ENCODE peak calls at places on chromosomes 4 and X, in six cellular contexts. C is GM12865, Q is colonic mucosa, J is fibroblast of mammary gland, M is H9, I is nephron progenitor cell. T is an unnamed sample.

GRCh38 chr4:78057600-78058560 is 757 bp downstream of the FRAS1 start:
- DNase-seq in C (peak), Q (peak), I (peak), J (peak), M (no peak), T (peak)

GRCh38 chrX:109760241-109760921 is 27.3 kb upstream of the ACSL4 start:
- DNase-seq in I (peak), M (no peak), Q (no peak), J (peak), C (no peak), T (no peak)

GRCh38 chr4:79584352-79584751 is 176.3 kb upstream of the GK2 start:
- DNase-seq in J (no peak), C (no peak), M (no peak), I (no peak), Q (no peak), T (no peak)

GRCh38 chrX:56233682-56234081 is 1.5 kb downstream of the KLF8 start:
- DNase-seq in J (peak), I (peak), C (peak), M (peak), Q (peak), T (peak)

GRCh38 chrX:47898024-47898423 is 61.3 kb downstream of the ZNF81 start:
- DNase-seq in J (no peak), I (no peak), M (no peak), Q (no peak), C (no peak), T (no peak)

GRCh38 chr4:139014391-139015268 is 951 bp upstream of the NOCT start:
- DNase-seq in Q (peak), M (no peak), J (peak), I (no peak), C (peak), T (peak)

GRCh38 chr4:53592686-53593641 is 1.7 kb upstream of the LNX1 start:
- DNase-seq in I (peak), C (no peak), J (peak), M (peak), Q (peak), T (no peak)

GRCh38 chr4:1028574-1029220 is 17.3 kb downstream of the FGFRL1 start:
- DNase-seq in C (no peak), Q (no peak), M (no peak), I (no peak), J (no peak), T (no peak)

GRCh38 chrX:16251782-16252181 is 84.5 kb downstream of the MAGEB17 start:
- DNase-seq in J (no peak), I (no peak), C (no peak), M (no peak), Q (no peak), T (no peak)

GRCh38 chr4:16034010-16034829 is 49.6 kb downstream of the PROM1 start:
- DNase-seq in M (no peak), C (no peak), Q (no peak), I (no peak), J (no peak), T (no peak)

GRCh38 chr4:46999584-46999983 is 6.2 kb upstream of the GABRA4 start:
- DNase-seq in M (no peak), J (peak), I (no peak), Q (no peak), C (no peak), T (no peak)

GRCh38 chr4:147633113-147633512 is 15.9 kb downstream of the TMEM184C start:
- DNase-seq in Q (no peak), J (peak), M (no peak), C (no peak), I (no peak), T (no peak)

GRCh38 chrX:24149346-24150050 is at the start of gene ZFX:
- DNase-seq in J (peak), C (peak), Q (peak), I (peak), M (peak), T (peak)

GRCh38 chrX:11976663-11977062 is 161.6 kb upstream of the FRMPD4 start:
- DNase-seq in J (no peak), M (no peak), I (no peak), C (no peak), Q (no peak), T (no peak)

DNA sequence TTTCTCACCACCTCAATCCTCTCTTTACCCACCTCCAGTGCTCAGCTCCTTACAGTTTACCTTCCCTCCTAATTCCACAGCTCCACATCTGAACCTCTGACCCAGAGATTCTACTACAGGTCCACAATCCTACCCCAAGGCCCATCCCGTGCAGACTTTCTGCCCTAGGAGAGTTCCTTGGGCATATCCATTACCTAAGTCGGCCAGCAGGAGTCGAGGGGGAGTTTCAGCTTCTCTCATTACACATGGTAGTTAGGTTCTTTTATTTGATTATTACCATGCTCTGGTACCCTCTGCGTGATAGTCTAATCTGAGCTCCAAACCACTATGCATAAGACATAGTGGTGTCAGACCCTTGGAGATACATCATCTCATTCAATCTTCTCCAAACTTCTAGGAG is 117.9 kb downstream of the SH3RF1 start:
- DNase-seq in J (no peak), C (no peak), I (no peak), M (no peak), Q (no peak), T (no peak)
- TF ChIP-seq CTCF in J (peak), C (peak), I (no peak), M (peak), Q (no peak), T (no peak)

DNA sequence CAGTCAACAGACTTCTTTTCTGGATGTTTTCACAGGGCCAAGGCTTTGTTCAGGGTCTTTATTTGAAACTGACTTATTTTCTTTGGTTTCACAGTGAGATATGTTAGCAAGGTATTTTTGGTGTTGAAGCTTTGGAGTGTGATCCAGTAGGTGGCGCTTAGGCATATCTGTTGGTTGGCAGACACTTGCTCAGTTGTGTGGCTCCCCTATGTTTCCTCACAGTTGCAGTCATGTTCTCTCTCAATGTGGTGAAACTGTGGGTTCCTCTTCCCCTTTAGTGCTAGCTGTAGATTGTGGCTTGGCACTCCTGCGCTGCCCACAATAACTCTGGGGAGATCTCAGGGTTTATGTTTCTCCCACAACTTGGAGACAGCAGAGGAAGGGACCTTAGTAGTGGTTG is 460.8 kb downstream of the SLITRK2 start:
- DNase-seq in M (peak), I (no peak), Q (no peak), C (no peak), J (no peak), T (no peak)
- TF ChIP-seq CTCF in M (peak), I (peak), Q (peak), C (no peak), J (no peak), T (peak)

DNA sequence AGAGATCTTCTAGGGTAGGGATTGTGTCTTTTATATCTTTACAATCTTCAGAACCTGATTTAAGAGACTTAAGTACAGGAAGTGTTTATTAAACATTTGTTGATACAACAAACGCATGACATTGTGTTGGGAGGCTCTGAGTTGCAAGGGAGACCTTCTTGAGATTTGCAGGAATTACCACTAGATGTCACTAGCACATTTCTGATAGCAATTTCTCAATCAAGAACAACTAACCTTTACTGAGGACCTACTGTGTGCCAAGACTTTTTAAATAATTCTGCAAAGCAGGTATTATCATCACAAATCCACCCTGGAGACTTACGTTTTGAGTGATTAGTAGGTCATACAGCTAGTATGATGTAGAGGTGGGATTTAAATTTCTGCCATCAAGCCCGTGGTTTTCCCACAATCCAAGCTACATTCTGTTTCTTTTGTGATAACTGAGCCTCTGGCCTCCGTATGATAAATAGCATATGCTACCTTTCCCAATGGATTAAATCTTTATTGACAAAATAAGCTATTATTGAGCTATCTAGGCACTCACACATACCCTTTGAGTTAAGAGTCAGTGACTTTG is 986.0 kb downstream of the CCSER1 start:
- DNase-seq in Q (no peak), J (peak), C (peak), M (no peak), I (no peak), T (peak)
- TF ChIP-seq CTCF in Q (peak), J (peak), C (peak), M (peak), I (peak), T (peak)

GRCh38 chr4:168743576-168743975 is 246.7 kb downstream of the PALLD start:
- DNase-seq in I (no peak), M (no peak), C (no peak), Q (no peak), J (peak), T (no peak)
- TF ChIP-seq CTCF in I (no peak), M (no peak), C (no peak), Q (no peak), J (no peak), T (no peak)

GRCh38 chrX:69618803-69619202 is 2.9 kb downstream of the EDA start:
- DNase-seq in M (no peak), J (peak), I (peak), C (peak), Q (peak), T (no peak)
- TF ChIP-seq CTCF in M (peak), J (peak), I (peak), C (no peak), Q (peak), T (peak)

GRCh38 chr4:153071953-153072622 is 132.2 kb upstream of the TRIM2 start:
- DNase-seq in I (no peak), M (no peak), J (no peak), C (no peak), Q (no peak), T (no peak)

GRCh38 chr4:153067376-153067775 is 131.3 kb downstream of the FHDC1 start:
- DNase-seq in J (peak), C (no peak), M (no peak), I (no peak), Q (peak), T (no peak)

GRCh38 chr4:153065286-153065685 is 129.2 kb downstream of the FHDC1 start:
- DNase-seq in I (no peak), C (no peak), M (no peak), Q (peak), J (no peak), T (no peak)

GRCh38 chr4:153072661-153073060 is 131.6 kb upstream of the TRIM2 start:
- DNase-seq in I (no peak), C (no peak), Q (no peak), J (no peak), M (no peak), T (no peak)

GRCh38 chr4:153068751-153069150 is 132.6 kb downstream of the FHDC1 start:
- DNase-seq in C (no peak), Q (no peak), J (no peak), M (no peak), I (no peak), T (no peak)
- TF ChIP-seq CTCF in C (no peak), Q (no peak), J (no peak), M (no peak), I (no peak), T (no peak)

GRCh38 chr4:137664416-137664815 is 132.1 kb upstream of the PCDH18 start:
- DNase-seq in C (no peak), J (peak), Q (no peak), I (no peak), M (no peak), T (no peak)
- TF ChIP-seq CTCF in C (no peak), J (no peak), Q (no peak), I (no peak), M (no peak), T (no peak)

GRCh38 chr4:112520598-112521122 is 4.7 kb upstream of the NEUROG2 start:
- DNase-seq in J (peak), M (no peak), Q (no peak), C (no peak), I (peak), T (no peak)

GRCh38 chr4:112521123-112522116 is 5.4 kb upstream of the NEUROG2 start:
- DNase-seq in I (peak), Q (no peak), J (no peak), M (peak), C (peak), T (no peak)

GRCh38 chr4:112517911-112518310 is 1.9 kb upstream of the NEUROG2 start:
- DNase-seq in Q (no peak), J (no peak), C (no peak), I (no peak), M (no peak), T (peak)

GRCh38 chr4:112518675-112519074 is 2.7 kb upstream of the NEUROG2 start:
- DNase-seq in J (no peak), Q (no peak), M (no peak), I (no peak), C (no peak), T (no peak)

DNA sequence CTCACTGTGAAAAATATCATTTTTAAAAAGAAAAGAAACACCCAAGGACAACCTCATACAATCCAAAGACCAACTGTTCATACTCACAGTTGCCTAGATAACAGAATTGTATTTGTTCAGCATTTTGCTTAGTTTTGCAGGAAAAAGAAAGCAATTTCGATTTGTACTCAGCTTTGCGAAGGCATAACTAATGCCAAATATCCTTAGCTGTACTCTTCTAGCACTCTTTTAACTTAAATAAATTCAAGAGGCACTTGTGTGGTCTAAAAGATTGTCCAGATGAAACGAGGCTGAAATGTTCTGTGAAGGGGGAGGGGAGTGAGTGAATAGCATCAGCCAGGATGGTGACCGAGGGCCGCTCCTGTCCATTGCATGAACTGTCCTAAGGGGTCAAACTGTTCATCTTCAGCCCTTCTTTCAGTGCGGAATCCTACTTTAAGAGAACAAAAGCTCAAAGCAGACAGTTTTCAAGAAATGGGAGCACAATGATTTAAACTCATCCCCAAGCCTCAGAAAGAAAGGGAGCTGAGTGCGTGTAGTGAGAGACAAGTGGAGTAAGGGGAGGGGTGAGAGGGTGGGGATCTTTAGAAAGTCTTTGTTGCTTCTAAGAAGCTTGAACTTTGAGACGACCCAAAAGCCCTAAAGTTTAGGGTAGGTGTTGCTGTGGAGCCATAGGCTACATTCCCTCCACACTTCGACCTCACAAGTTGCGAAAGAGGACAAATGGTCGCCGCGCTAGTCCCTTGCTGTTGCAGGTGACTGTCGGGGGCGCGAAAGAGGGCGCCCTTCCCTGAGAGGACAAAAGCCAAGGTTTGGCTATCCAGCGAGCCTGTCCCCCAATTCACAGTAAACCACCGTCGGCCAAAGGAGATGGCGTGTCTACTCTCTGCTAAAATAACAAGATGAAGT is 4.0 kb upstream of the NEUROG2 start:
- DNase-seq in Q (no peak), M (peak), I (peak), C (peak), J (no peak), T (peak)
- TF ChIP-seq CTCF in Q (no peak), M (peak), I (no peak), C (peak), J (peak), T (peak)

GRCh38 chr4:38870098-38870850 is 2.7 kb downstream of the FAM114A1 start:
- DNase-seq in Q (no peak), I (no peak), J (peak), C (no peak), M (no peak), T (no peak)

GRCh38 chr4:38871593-38871992 is 4.0 kb downstream of the FAM114A1 start:
- DNase-seq in M (no peak), J (peak), I (no peak), C (no peak), Q (no peak), T (no peak)

GRCh38 chr4:38876636-38877035 is 9.0 kb downstream of the FAM114A1 start:
- DNase-seq in I (no peak), M (no peak), Q (no peak), C (no peak), J (no peak), T (no peak)

GRCh38 chr4:38872620-38873019 is 5.0 kb downstream of the FAM114A1 start:
- DNase-seq in I (no peak), C (no peak), M (no peak), J (peak), Q (peak), T (no peak)

DNA sequence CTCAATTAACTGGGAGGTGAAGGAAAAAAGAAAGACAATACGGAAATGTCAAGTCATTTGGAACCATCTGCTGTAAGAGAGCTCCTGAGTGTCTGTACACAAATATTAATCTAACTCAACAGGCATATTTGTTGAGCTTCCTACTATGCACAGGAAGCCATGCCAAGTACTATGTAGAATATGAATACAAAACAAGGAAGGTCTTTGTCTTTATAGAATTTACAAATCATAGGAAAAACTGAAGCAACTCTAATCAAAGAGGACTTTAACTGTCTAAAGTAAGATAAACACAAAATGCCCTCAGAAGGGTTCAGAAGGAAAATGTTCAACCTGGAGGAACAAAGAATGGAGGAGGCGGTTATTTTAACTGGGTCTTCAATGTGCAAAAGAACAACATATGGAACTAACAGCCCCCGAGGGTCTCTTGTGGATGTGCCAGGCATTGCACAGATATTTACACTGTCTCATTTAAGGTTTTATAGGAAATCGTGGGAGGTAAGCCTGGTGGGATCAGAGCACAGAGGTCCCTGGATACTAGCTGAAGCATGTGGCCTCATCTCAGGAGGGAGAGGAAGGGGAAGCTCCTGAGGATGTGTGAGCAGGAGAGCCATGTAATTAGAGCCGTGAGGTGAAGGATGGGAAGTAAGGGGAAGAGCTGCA is 5.8 kb downstream of the FAM114A1 start:
- DNase-seq in M (no peak), C (no peak), J (no peak), I (no peak), Q (no peak), T (no peak)
- TF ChIP-seq CTCF in M (peak), C (no peak), J (no peak), I (no peak), Q (no peak), T (peak)

GRCh38 chr4:2459589-2460349 is 9.1 kb upstream of the RNF4 start:
- DNase-seq in M (no peak), C (no peak), J (no peak), Q (no peak), I (no peak), T (no peak)

GRCh38 chr4:2462992-2463762 is 5.7 kb upstream of the RNF4 start:
- DNase-seq in J (no peak), C (no peak), M (peak), I (no peak), Q (no peak), T (no peak)

GRCh38 chr4:2461246-2461960 is 7.5 kb upstream of the RNF4 start:
- DNase-seq in J (no peak), C (no peak), I (no peak), Q (no peak), M (no peak), T (no peak)

GRCh38 chr4:2465032-2465431 is 3.9 kb upstream of the RNF4 start:
- DNase-seq in Q (no peak), C (no peak), M (no peak), J (no peak), I (no peak), T (no peak)

GRCh38 chr4:2462218-2462991 is 6.5 kb upstream of the RNF4 start:
- DNase-seq in I (peak), C (peak), J (peak), Q (peak), M (peak), T (peak)
- TF ChIP-seq CTCF in I (no peak), C (peak), J (no peak), Q (peak), M (peak), T (peak)

T was measured in GM13977.